ENCODE peak calls at places on chromosome 13, in nine cellular contexts. One of them, this sample, is unnamed.
A peak's percentile ranks its signal among the peaks of the same experiment; 100 is the strongest.

GRCh38 chr13:110420626-110421025 is 113.5 kb downstream of the COL4A2 start:
- DNase-seq in naive thymus-derived CD4-positive, alpha-beta T cell: no peak
- DNase-seq in CD8-positive, alpha-beta T cell: no peak
- DNase-seq in cardiac muscle cell: no peak
- DNase-seq in cortex of kidney: no peak
- DNase-seq in substantia nigra: no peak
- DNase-seq in aorta: no peak
- DNase-seq in T-helper 2 cell: no peak
- DNase-seq in CD8-positive, alpha-beta memory T cell: no peak
- DNase-seq in this sample: no peak

GRCh38 chr13:49308104-49308875 is 60.6 kb downstream of the CDADC1 start:
- DNase-seq in aorta: peak; percentile 90
- DNase-seq in cortex of kidney: no peak
- DNase-seq in substantia nigra: peak; percentile 25
- DNase-seq in cardiac muscle cell: peak; percentile 81
- DNase-seq in naive thymus-derived CD4-positive, alpha-beta T cell: no peak
- DNase-seq in CD8-positive, alpha-beta T cell: no peak
- DNase-seq in T-helper 2 cell: no peak
- DNase-seq in CD8-positive, alpha-beta memory T cell: no peak
- DNase-seq in this sample: no peak

GRCh38 chr13:99895428-99895998 is 76.1 kb downstream of the ZIC5 start:
- DNase-seq in CD8-positive, alpha-beta memory T cell: no peak
- DNase-seq in substantia nigra: no peak
- DNase-seq in CD8-positive, alpha-beta T cell: no peak
- DNase-seq in cortex of kidney: no peak
- DNase-seq in naive thymus-derived CD4-positive, alpha-beta T cell: peak; percentile 27
- DNase-seq in cardiac muscle cell: peak; percentile 5
- DNase-seq in T-helper 2 cell: no peak
- DNase-seq in aorta: no peak
- DNase-seq in this sample: no peak

GRCh38 chr13:41837668-41838067 is 123.2 kb downstream of the VWA8 start:
- DNase-seq in substantia nigra: no peak
- DNase-seq in CD8-positive, alpha-beta memory T cell: no peak
- DNase-seq in cortex of kidney: no peak
- DNase-seq in naive thymus-derived CD4-positive, alpha-beta T cell: no peak
- DNase-seq in aorta: no peak
- DNase-seq in cardiac muscle cell: no peak
- DNase-seq in CD8-positive, alpha-beta T cell: no peak
- DNase-seq in T-helper 2 cell: no peak
- DNase-seq in this sample: no peak

GRCh38 chr13:114004416-114005205 is 30.7 kb upstream of the C13orf46 start:
- DNase-seq in CD8-positive, alpha-beta T cell: no peak
- DNase-seq in aorta: peak; percentile 75
- DNase-seq in naive thymus-derived CD4-positive, alpha-beta T cell: no peak
- DNase-seq in T-helper 2 cell: no peak
- DNase-seq in cortex of kidney: no peak
- DNase-seq in substantia nigra: no peak
- DNase-seq in cardiac muscle cell: peak; percentile 92
- DNase-seq in CD8-positive, alpha-beta memory T cell: no peak
- DNase-seq in this sample: no peak

GRCh38 chr13:96785986-96786385 is 208.3 kb downstream of the OXGR1 start:
- DNase-seq in CD8-positive, alpha-beta T cell: no peak
- DNase-seq in substantia nigra: no peak
- DNase-seq in CD8-positive, alpha-beta memory T cell: no peak
- DNase-seq in T-helper 2 cell: no peak
- DNase-seq in aorta: no peak
- DNase-seq in cardiac muscle cell: no peak
- DNase-seq in cortex of kidney: no peak
- DNase-seq in naive thymus-derived CD4-positive, alpha-beta T cell: no peak
- DNase-seq in this sample: no peak

GRCh38 chr13:77579971-77580370 is 44.5 kb downstream of the SCEL start:
- DNase-seq in T-helper 2 cell: no peak
- DNase-seq in cardiac muscle cell: no peak
- DNase-seq in aorta: no peak
- DNase-seq in naive thymus-derived CD4-positive, alpha-beta T cell: no peak
- DNase-seq in cortex of kidney: no peak
- DNase-seq in CD8-positive, alpha-beta T cell: no peak
- DNase-seq in CD8-positive, alpha-beta memory T cell: no peak
- DNase-seq in substantia nigra: no peak
- DNase-seq in this sample: no peak

GRCh38 chr13:100381595-100382224 is 206.9 kb downstream of the GGACT start:
- DNase-seq in naive thymus-derived CD4-positive, alpha-beta T cell: no peak
- DNase-seq in cardiac muscle cell: no peak
- DNase-seq in substantia nigra: no peak
- DNase-seq in aorta: no peak
- DNase-seq in CD8-positive, alpha-beta T cell: no peak
- DNase-seq in CD8-positive, alpha-beta memory T cell: no peak
- DNase-seq in cortex of kidney: no peak
- DNase-seq in T-helper 2 cell: no peak
- DNase-seq in this sample: no peak

GRCh38 chr13:64397699-64398098 is 2832.4 kb downstream of the PCDH9 start:
- DNase-seq in naive thymus-derived CD4-positive, alpha-beta T cell: no peak
- DNase-seq in T-helper 2 cell: no peak
- DNase-seq in cardiac muscle cell: peak; percentile 2
- DNase-seq in cortex of kidney: no peak
- DNase-seq in CD8-positive, alpha-beta memory T cell: no peak
- DNase-seq in aorta: no peak
- DNase-seq in substantia nigra: no peak
- DNase-seq in CD8-positive, alpha-beta T cell: no peak
- DNase-seq in this sample: no peak

GRCh38 chr13:88802886-88803285 is 1131.7 kb downstream of the SLITRK5 start:
- DNase-seq in T-helper 2 cell: no peak
- DNase-seq in cardiac muscle cell: no peak
- DNase-seq in naive thymus-derived CD4-positive, alpha-beta T cell: no peak
- DNase-seq in substantia nigra: no peak
- DNase-seq in CD8-positive, alpha-beta memory T cell: no peak
- DNase-seq in aorta: no peak
- DNase-seq in CD8-positive, alpha-beta T cell: no peak
- DNase-seq in cortex of kidney: no peak
- DNase-seq in this sample: no peak

GRCh38 chr13:33286143-33286542 is 588 bp upstream of the STARD13 start:
- DNase-seq in CD8-positive, alpha-beta memory T cell: no peak
- DNase-seq in CD8-positive, alpha-beta T cell: no peak
- DNase-seq in substantia nigra: no peak
- DNase-seq in cortex of kidney: no peak
- DNase-seq in T-helper 2 cell: no peak
- DNase-seq in aorta: no peak
- DNase-seq in cardiac muscle cell: peak; percentile 48
- DNase-seq in naive thymus-derived CD4-positive, alpha-beta T cell: no peak
- DNase-seq in this sample: no peak

GRCh38 chr13:99382428-99383133 is 75.4 kb upstream of the GPR183 start:
- DNase-seq in substantia nigra: no peak
- DNase-seq in aorta: no peak
- DNase-seq in naive thymus-derived CD4-positive, alpha-beta T cell: peak; percentile 47
- DNase-seq in CD8-positive, alpha-beta memory T cell: peak; percentile 70
- DNase-seq in cardiac muscle cell: no peak
- DNase-seq in CD8-positive, alpha-beta T cell: peak; percentile 65
- DNase-seq in cortex of kidney: no peak
- DNase-seq in T-helper 2 cell: peak; percentile 66
- DNase-seq in this sample: no peak

GRCh38 chr13:109712187-109712601 is 74.2 kb downstream of the IRS2 start:
- DNase-seq in cortex of kidney: no peak
- DNase-seq in cardiac muscle cell: no peak
- DNase-seq in aorta: no peak
- DNase-seq in substantia nigra: no peak
- DNase-seq in CD8-positive, alpha-beta T cell: no peak
- DNase-seq in CD8-positive, alpha-beta memory T cell: no peak
- DNase-seq in T-helper 2 cell: no peak
- DNase-seq in naive thymus-derived CD4-positive, alpha-beta T cell: no peak
- DNase-seq in this sample: no peak

GRCh38 chr13:26991508-26992181 is 180.0 kb downstream of the USP12 start:
- DNase-seq in cardiac muscle cell: peak; percentile 35
- DNase-seq in T-helper 2 cell: no peak
- DNase-seq in cortex of kidney: no peak
- DNase-seq in CD8-positive, alpha-beta memory T cell: peak; percentile 8
- DNase-seq in naive thymus-derived CD4-positive, alpha-beta T cell: no peak
- DNase-seq in aorta: peak; percentile 83
- DNase-seq in substantia nigra: no peak
- DNase-seq in CD8-positive, alpha-beta T cell: no peak
- DNase-seq in this sample: no peak

GRCh38 chr13:99356216-99357089 is 49.3 kb upstream of the GPR183 start:
- DNase-seq in naive thymus-derived CD4-positive, alpha-beta T cell: peak; percentile 82
- DNase-seq in cardiac muscle cell: peak; percentile 87
- DNase-seq in cortex of kidney: no peak
- DNase-seq in CD8-positive, alpha-beta memory T cell: peak; percentile 85
- DNase-seq in T-helper 2 cell: peak; percentile 95
- DNase-seq in substantia nigra: no peak
- DNase-seq in CD8-positive, alpha-beta T cell: peak; percentile 61
- DNase-seq in aorta: no peak
- DNase-seq in this sample: no peak